ENCODE peak calls at places on chromosomes 12 and 14, in seven cellular contexts. One of them, this sample, is unnamed.

GRCh38 chr14:70827366-70828151 is 18.2 kb upstream of the MAP3K9 start:
- DNase-seq in pons: no peak
- DNase-seq in activated CD4-positive, alpha-beta T cell treated with anti-CD3 and anti-CD28 coated beads, Interleukin-2, amount 50 U/mL, for 1 hour: no peak
- DNase-seq in activated T-helper 2 cell treated with anti-CD3 and anti-CD28 coated beads, Interferon-gamma antibody, Interleukin-2, Interleukin-4, amounts not matched to agents 10 μg/mL and 5 μg/mL and 100 μg/mL, durations not matched to agents 14 hours and 24 hours and 36 hours: no peak
- DNase-seq in cardiac muscle cell: no peak
- DNase-seq in ovary: no peak
- DNase-seq in GOT3: no peak
- DNase-seq in this sample: no peak

GRCh38 chr12:106288510-106289195 is 13.9 kb upstream of the TCP11L2 start:
- DNase-seq in cardiac muscle cell: peak
- DNase-seq in activated T-helper 2 cell treated with anti-CD3 and anti-CD28 coated beads, Interferon-gamma antibody, Interleukin-2, Interleukin-4, amounts not matched to agents 10 μg/mL and 5 μg/mL and 100 μg/mL, durations not matched to agents 14 hours and 24 hours and 36 hours: no peak
- DNase-seq in activated CD4-positive, alpha-beta T cell treated with anti-CD3 and anti-CD28 coated beads, Interleukin-2, amount 50 U/mL, for 1 hour: no peak
- DNase-seq in ovary: no peak
- DNase-seq in pons: no peak
- DNase-seq in GOT3: no peak
- DNase-seq in this sample: no peak

GRCh38 chr12:5871741-5872140 is 73.3 kb downstream of the ANO2 start:
- DNase-seq in activated CD4-positive, alpha-beta T cell treated with anti-CD3 and anti-CD28 coated beads, Interleukin-2, amount 50 U/mL, for 1 hour: no peak
- DNase-seq in cardiac muscle cell: no peak
- DNase-seq in activated T-helper 2 cell treated with anti-CD3 and anti-CD28 coated beads, Interferon-gamma antibody, Interleukin-2, Interleukin-4, amounts not matched to agents 10 μg/mL and 5 μg/mL and 100 μg/mL, durations not matched to agents 14 hours and 24 hours and 36 hours: no peak
- DNase-seq in GOT3: no peak
- DNase-seq in ovary: no peak
- DNase-seq in pons: no peak
- DNase-seq in this sample: no peak

GRCh38 chr12:55716582-55717396 is 943 bp downstream of the BLOC1S1 start:
- DNase-seq in pons: no peak
- DNase-seq in activated T-helper 2 cell treated with anti-CD3 and anti-CD28 coated beads, Interferon-gamma antibody, Interleukin-2, Interleukin-4, amounts not matched to agents 10 μg/mL and 5 μg/mL and 100 μg/mL, durations not matched to agents 14 hours and 24 hours and 36 hours: no peak
- DNase-seq in ovary: no peak
- DNase-seq in activated CD4-positive, alpha-beta T cell treated with anti-CD3 and anti-CD28 coated beads, Interleukin-2, amount 50 U/mL, for 1 hour: no peak
- DNase-seq in cardiac muscle cell: no peak
- DNase-seq in GOT3: no peak
- DNase-seq in this sample: no peak

GRCh38 chr12:6201199-6201608 is 1.0 kb downstream of the CD9 start:
- DNase-seq in pons: peak
- DNase-seq in ovary: no peak
- DNase-seq in activated CD4-positive, alpha-beta T cell treated with anti-CD3 and anti-CD28 coated beads, Interleukin-2, amount 50 U/mL, for 1 hour: no peak
- DNase-seq in cardiac muscle cell: no peak
- DNase-seq in activated T-helper 2 cell treated with anti-CD3 and anti-CD28 coated beads, Interferon-gamma antibody, Interleukin-2, Interleukin-4, amounts not matched to agents 10 μg/mL and 5 μg/mL and 100 μg/mL, durations not matched to agents 14 hours and 24 hours and 36 hours: no peak
- DNase-seq in GOT3: no peak
- DNase-seq in this sample: peak

GRCh38 chr14:103296007-103296406 is 38.0 kb upstream of the EIF5 start:
- DNase-seq in activated T-helper 2 cell treated with anti-CD3 and anti-CD28 coated beads, Interferon-gamma antibody, Interleukin-2, Interleukin-4, amounts not matched to agents 10 μg/mL and 5 μg/mL and 100 μg/mL, durations not matched to agents 14 hours and 24 hours and 36 hours: no peak
- DNase-seq in GOT3: no peak
- DNase-seq in pons: no peak
- DNase-seq in cardiac muscle cell: peak
- DNase-seq in activated CD4-positive, alpha-beta T cell treated with anti-CD3 and anti-CD28 coated beads, Interleukin-2, amount 50 U/mL, for 1 hour: no peak
- DNase-seq in ovary: no peak
- DNase-seq in this sample: no peak

GRCh38 chr14:69484444-69485113 is at the start of gene PLEKHD1:
- DNase-seq in cardiac muscle cell: no peak
- DNase-seq in activated CD4-positive, alpha-beta T cell treated with anti-CD3 and anti-CD28 coated beads, Interleukin-2, amount 50 U/mL, for 1 hour: no peak
- DNase-seq in GOT3: no peak
- DNase-seq in activated T-helper 2 cell treated with anti-CD3 and anti-CD28 coated beads, Interferon-gamma antibody, Interleukin-2, Interleukin-4, amounts not matched to agents 10 μg/mL and 5 μg/mL and 100 μg/mL, durations not matched to agents 14 hours and 24 hours and 36 hours: no peak
- DNase-seq in ovary: no peak
- DNase-seq in pons: no peak
- DNase-seq in this sample: no peak

GRCh38 chr12:8541591-8541990 is 886 bp upstream of the CLEC4E start:
- DNase-seq in pons: no peak
- DNase-seq in ovary: no peak
- DNase-seq in activated CD4-positive, alpha-beta T cell treated with anti-CD3 and anti-CD28 coated beads, Interleukin-2, amount 50 U/mL, for 1 hour: no peak
- DNase-seq in GOT3: no peak
- DNase-seq in activated T-helper 2 cell treated with anti-CD3 and anti-CD28 coated beads, Interferon-gamma antibody, Interleukin-2, Interleukin-4, amounts not matched to agents 10 μg/mL and 5 μg/mL and 100 μg/mL, durations not matched to agents 14 hours and 24 hours and 36 hours: no peak
- DNase-seq in cardiac muscle cell: no peak
- DNase-seq in this sample: no peak

GRCh38 chr12:8911606-8912268 is 2.6 kb upstream of the PHC1 start:
- DNase-seq in ovary: no peak
- DNase-seq in pons: no peak
- DNase-seq in activated CD4-positive, alpha-beta T cell treated with anti-CD3 and anti-CD28 coated beads, Interleukin-2, amount 50 U/mL, for 1 hour: no peak
- DNase-seq in cardiac muscle cell: no peak
- DNase-seq in GOT3: no peak
- DNase-seq in activated T-helper 2 cell treated with anti-CD3 and anti-CD28 coated beads, Interferon-gamma antibody, Interleukin-2, Interleukin-4, amounts not matched to agents 10 μg/mL and 5 μg/mL and 100 μg/mL, durations not matched to agents 14 hours and 24 hours and 36 hours: no peak
- DNase-seq in this sample: no peak

GRCh38 chr12:13843841-13844240 is 137.6 kb downstream of the GRIN2B start:
- DNase-seq in pons: no peak
- DNase-seq in activated CD4-positive, alpha-beta T cell treated with anti-CD3 and anti-CD28 coated beads, Interleukin-2, amount 50 U/mL, for 1 hour: no peak
- DNase-seq in cardiac muscle cell: no peak
- DNase-seq in ovary: no peak
- DNase-seq in GOT3: no peak
- DNase-seq in activated T-helper 2 cell treated with anti-CD3 and anti-CD28 coated beads, Interferon-gamma antibody, Interleukin-2, Interleukin-4, amounts not matched to agents 10 μg/mL and 5 μg/mL and 100 μg/mL, durations not matched to agents 14 hours and 24 hours and 36 hours: no peak
- DNase-seq in this sample: no peak

GRCh38 chr14:78022059-78022458 is 148.1 kb upstream of the NRXN3 start:
- DNase-seq in ovary: no peak
- DNase-seq in activated CD4-positive, alpha-beta T cell treated with anti-CD3 and anti-CD28 coated beads, Interleukin-2, amount 50 U/mL, for 1 hour: peak
- DNase-seq in cardiac muscle cell: peak
- DNase-seq in activated T-helper 2 cell treated with anti-CD3 and anti-CD28 coated beads, Interferon-gamma antibody, Interleukin-2, Interleukin-4, amounts not matched to agents 10 μg/mL and 5 μg/mL and 100 μg/mL, durations not matched to agents 14 hours and 24 hours and 36 hours: peak
- DNase-seq in GOT3: peak
- DNase-seq in pons: peak
- DNase-seq in this sample: no peak

GRCh38 chr14:91573528-91573893 is 63.4 kb upstream of the PPP4R3A start:
- DNase-seq in ovary: no peak
- DNase-seq in activated CD4-positive, alpha-beta T cell treated with anti-CD3 and anti-CD28 coated beads, Interleukin-2, amount 50 U/mL, for 1 hour: no peak
- DNase-seq in cardiac muscle cell: no peak
- DNase-seq in GOT3: no peak
- DNase-seq in activated T-helper 2 cell treated with anti-CD3 and anti-CD28 coated beads, Interferon-gamma antibody, Interleukin-2, Interleukin-4, amounts not matched to agents 10 μg/mL and 5 μg/mL and 100 μg/mL, durations not matched to agents 14 hours and 24 hours and 36 hours: no peak
- DNase-seq in pons: no peak
- DNase-seq in this sample: no peak

GRCh38 chr12:104049278-104050257 is at the start of gene GLT8D2:
- DNase-seq in activated CD4-positive, alpha-beta T cell treated with anti-CD3 and anti-CD28 coated beads, Interleukin-2, amount 50 U/mL, for 1 hour: no peak
- DNase-seq in cardiac muscle cell: peak
- DNase-seq in pons: no peak
- DNase-seq in ovary: peak
- DNase-seq in GOT3: no peak
- DNase-seq in activated T-helper 2 cell treated with anti-CD3 and anti-CD28 coated beads, Interferon-gamma antibody, Interleukin-2, Interleukin-4, amounts not matched to agents 10 μg/mL and 5 μg/mL and 100 μg/mL, durations not matched to agents 14 hours and 24 hours and 36 hours: no peak
- DNase-seq in this sample: peak

GRCh38 chr14:75418779-75419768 is 8.7 kb upstream of the JDP2 start:
- DNase-seq in ovary: no peak
- DNase-seq in GOT3: no peak
- DNase-seq in activated CD4-positive, alpha-beta T cell treated with anti-CD3 and anti-CD28 coated beads, Interleukin-2, amount 50 U/mL, for 1 hour: no peak
- DNase-seq in pons: no peak
- DNase-seq in cardiac muscle cell: peak
- DNase-seq in activated T-helper 2 cell treated with anti-CD3 and anti-CD28 coated beads, Interferon-gamma antibody, Interleukin-2, Interleukin-4, amounts not matched to agents 10 μg/mL and 5 μg/mL and 100 μg/mL, durations not matched to agents 14 hours and 24 hours and 36 hours: peak
- DNase-seq in this sample: no peak

GRCh38 chr14:54475911-54476310 is 12.9 kb downstream of the GMFB start:
- DNase-seq in GOT3: no peak
- DNase-seq in activated T-helper 2 cell treated with anti-CD3 and anti-CD28 coated beads, Interferon-gamma antibody, Interleukin-2, Interleukin-4, amounts not matched to agents 10 μg/mL and 5 μg/mL and 100 μg/mL, durations not matched to agents 14 hours and 24 hours and 36 hours: no peak
- DNase-seq in ovary: no peak
- DNase-seq in cardiac muscle cell: no peak
- DNase-seq in activated CD4-positive, alpha-beta T cell treated with anti-CD3 and anti-CD28 coated beads, Interleukin-2, amount 50 U/mL, for 1 hour: no peak
- DNase-seq in pons: no peak
- DNase-seq in this sample: no peak

GRCh38 chr14:99393059-99393655 is 87.5 kb downstream of the SETD3 start:
- DNase-seq in ovary: no peak
- DNase-seq in activated T-helper 2 cell treated with anti-CD3 and anti-CD28 coated beads, Interferon-gamma antibody, Interleukin-2, Interleukin-4, amounts not matched to agents 10 μg/mL and 5 μg/mL and 100 μg/mL, durations not matched to agents 14 hours and 24 hours and 36 hours: no peak
- DNase-seq in pons: no peak
- DNase-seq in activated CD4-positive, alpha-beta T cell treated with anti-CD3 and anti-CD28 coated beads, Interleukin-2, amount 50 U/mL, for 1 hour: peak
- DNase-seq in cardiac muscle cell: peak
- DNase-seq in GOT3: no peak
- DNase-seq in this sample: no peak

GRCh38 chr12:54993181-54993835 is 8.7 kb upstream of the TESPA1 start:
- DNase-seq in cardiac muscle cell: peak
- DNase-seq in activated T-helper 2 cell treated with anti-CD3 and anti-CD28 coated beads, Interferon-gamma antibody, Interleukin-2, Interleukin-4, amounts not matched to agents 10 μg/mL and 5 μg/mL and 100 μg/mL, durations not matched to agents 14 hours and 24 hours and 36 hours: peak
- DNase-seq in GOT3: no peak
- DNase-seq in activated CD4-positive, alpha-beta T cell treated with anti-CD3 and anti-CD28 coated beads, Interleukin-2, amount 50 U/mL, for 1 hour: peak
- DNase-seq in ovary: peak
- DNase-seq in pons: peak
- DNase-seq in this sample: peak

GRCh38 chr14:23078692-23079116 is 16.2 kb downstream of the ACIN1 start:
- DNase-seq in activated T-helper 2 cell treated with anti-CD3 and anti-CD28 coated beads, Interferon-gamma antibody, Interleukin-2, Interleukin-4, amounts not matched to agents 10 μg/mL and 5 μg/mL and 100 μg/mL, durations not matched to agents 14 hours and 24 hours and 36 hours: no peak
- DNase-seq in ovary: peak
- DNase-seq in cardiac muscle cell: peak
- DNase-seq in activated CD4-positive, alpha-beta T cell treated with anti-CD3 and anti-CD28 coated beads, Interleukin-2, amount 50 U/mL, for 1 hour: no peak
- DNase-seq in pons: peak
- DNase-seq in GOT3: no peak
- DNase-seq in this sample: peak

GRCh38 chr14:74946659-74947281 is 8.6 kb downstream of the PGF start:
- DNase-seq in activated T-helper 2 cell treated with anti-CD3 and anti-CD28 coated beads, Interferon-gamma antibody, Interleukin-2, Interleukin-4, amounts not matched to agents 10 μg/mL and 5 μg/mL and 100 μg/mL, durations not matched to agents 14 hours and 24 hours and 36 hours: no peak
- DNase-seq in pons: no peak
- DNase-seq in cardiac muscle cell: peak
- DNase-seq in activated CD4-positive, alpha-beta T cell treated with anti-CD3 and anti-CD28 coated beads, Interleukin-2, amount 50 U/mL, for 1 hour: no peak
- DNase-seq in GOT3: no peak
- DNase-seq in ovary: no peak
- DNase-seq in this sample: no peak

GRCh38 chr12:68932701-68933563 is at the start of gene CPM:
- DNase-seq in cardiac muscle cell: peak
- DNase-seq in pons: peak
- DNase-seq in ovary: peak
- DNase-seq in activated T-helper 2 cell treated with anti-CD3 and anti-CD28 coated beads, Interferon-gamma antibody, Interleukin-2, Interleukin-4, amounts not matched to agents 10 μg/mL and 5 μg/mL and 100 μg/mL, durations not matched to agents 14 hours and 24 hours and 36 hours: peak
- DNase-seq in GOT3: peak
- DNase-seq in activated CD4-positive, alpha-beta T cell treated with anti-CD3 and anti-CD28 coated beads, Interleukin-2, amount 50 U/mL, for 1 hour: peak
- DNase-seq in this sample: peak

This sample was measured in ureter.